ENCODE peak calls at places on chromosomes 11 and 22, in five cellular contexts. C, G, X, B and L are unnamed samples.

GRCh38 chr22:47623740-47624103 is 861.3 kb downstream of the TBC1D22A start:
- DNase-seq in C (no peak), G (no peak), X (no peak), B (no peak), L (no peak)

GRCh38 chr11:93236741-93237675 is 39.2 kb upstream of the SLC36A4 start:
- DNase-seq in C (peak; percentile 56), G (peak; percentile 54), X (peak; percentile 44), B (peak; percentile 57), L (peak; percentile 73)

GRCh38 chr11:10526974-10527918 is 13.7 kb downstream of the RNF141 start:
- DNase-seq in C (no peak), G (peak; percentile 66), X (peak; percentile 66), B (no peak), L (peak; percentile 58)

GRCh38 chr11:35458846-35459245 is 39.5 kb upstream of the SLC1A2 start:
- DNase-seq in C (no peak), G (no peak), X (no peak), B (no peak), L (peak; percentile 23)

GRCh38 chr11:75792997-75793800 is 21.8 kb upstream of the UVRAG start:
- DNase-seq in C (no peak), G (no peak), X (no peak), B (no peak), L (no peak)

GRCh38 chr11:72721689-72722049 is 30.5 kb downstream of the ARAP1 start:
- DNase-seq in C (peak; percentile 62), G (peak; percentile 68), X (no peak), B (peak; percentile 42), L (peak; percentile 57)

GRCh38 chr11:124069429-124070401 is 28.6 kb upstream of the OR10G7 start:
- DNase-seq in C (peak; percentile 74), G (no peak), X (peak; percentile 50), B (peak; percentile 70), L (peak; percentile 77)

GRCh38 chr22:38655532-38656255 is 498 bp downstream of the FAM227A start:
- DNase-seq in C (peak; percentile 22), G (no peak), X (peak; percentile 9), B (peak; percentile 16), L (peak; percentile 32)

GRCh38 chr11:27291302-27291889 is 71.6 kb downstream of the CCDC34 start:
- DNase-seq in C (no peak), G (no peak), X (no peak), B (no peak), L (peak; percentile 13)

GRCh38 chr22:37981282-37982011 is 2.9 kb downstream of the SOX10 start:
- DNase-seq in C (no peak), G (no peak), X (no peak), B (no peak), L (no peak)

GRCh38 chr22:48415535-48415934 is 1412.1 kb downstream of the BRD1 start:
- DNase-seq in C (no peak), G (no peak), X (no peak), B (no peak), L (no peak)

GRCh38 chr11:127126956-127127355 is 126.4 kb upstream of the KIRREL3 start:
- DNase-seq in C (no peak), G (no peak), X (no peak), B (no peak), L (no peak)

GRCh38 chr11:77821349-77821851 is 456 bp downstream of the AAMDC start:
- DNase-seq in C (peak; percentile 58), G (peak; percentile 25), X (peak; percentile 40), B (peak; percentile 51), L (peak; percentile 52)

GRCh38 chr11:115153135-115153534 is 351.1 kb downstream of the CADM1 start:
- DNase-seq in C (no peak), G (no peak), X (peak; percentile 33), B (no peak), L (peak; percentile 48)

GRCh38 chr11:81644239-81644840 is 1089.3 kb downstream of the FAM181B start:
- DNase-seq in C (peak; percentile 54), G (no peak), X (peak; percentile 23), B (peak; percentile 43), L (peak; percentile 75)

GRCh38 chr11:102776454-102776853 is 4.0 kb downstream of the MMP10 start:
- DNase-seq in C (no peak), G (no peak), X (no peak), B (no peak), L (no peak)

GRCh38 chr11:44179173-44179572 is 83.7 kb downstream of the EXT2 start:
- DNase-seq in C (no peak), G (no peak), X (peak; percentile 15), B (no peak), L (peak; percentile 30)

GRCh38 chr11:98565311-98565710 is 455.4 kb upstream of the CNTN5 start:
- DNase-seq in C (no peak), G (no peak), X (no peak), B (no peak), L (no peak)

GRCh38 chr11:124863137-124863825 is 2.0 kb upstream of the ROBO3 start:
- DNase-seq in C (peak; percentile 50), G (no peak), X (peak; percentile 35), B (peak; percentile 38), L (peak; percentile 40)

GRCh38 chr22:44545773-44546172 is 47.7 kb upstream of the RTL6 start:
- DNase-seq in C (no peak), G (no peak), X (no peak), B (no peak), L (no peak)

GRCh38 chr22:32097018-32097417 is 54.0 kb downstream of the SLC5A1 start:
- DNase-seq in C (no peak), G (no peak), X (no peak), B (no peak), L (no peak)

GRCh38 chr11:36109850-36110606 is 166.2 kb downstream of the LDLRAD3 start:
- DNase-seq in C (peak; percentile 74), G (no peak), X (no peak), B (peak; percentile 38), L (no peak)

GRCh38 chr11:65356394-65356972 is 1.9 kb downstream of the TIGD3 start:
- DNase-seq in C (no peak), G (no peak), X (no peak), B (no peak), L (no peak)

GRCh38 chr22:22375586-22376351 is 131.2 kb downstream of the VPREB1 start:
- DNase-seq in C (no peak), G (no peak), X (no peak), B (no peak), L (no peak)

DNA sequence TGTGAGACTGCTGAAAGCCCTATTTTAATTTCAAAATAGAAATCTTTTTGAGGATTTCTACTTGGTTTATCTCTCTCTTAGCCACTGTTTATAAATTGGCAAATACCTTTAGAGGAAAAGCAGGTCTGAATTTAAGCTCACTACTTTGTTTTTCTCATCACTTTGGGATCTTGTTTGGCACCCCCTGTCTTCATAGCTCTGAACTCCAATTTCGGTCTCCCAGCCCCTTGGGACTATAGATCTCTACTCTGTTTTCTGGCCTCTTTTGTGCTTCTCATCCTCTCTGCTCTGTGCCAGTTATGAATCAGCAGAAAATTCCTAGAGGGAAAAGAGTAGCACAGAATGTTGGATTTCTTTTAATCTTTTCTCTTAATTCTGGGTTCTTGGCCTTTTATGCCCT is 118.3 kb downstream of the CYP2R1 start:
- DNase-seq in C (peak; percentile 30), G (no peak), X (peak; percentile 0), B (peak; percentile 37), L (peak; percentile 26)
- TF ChIP-seq CTCF in C (peak; percentile 26), G (no peak), X (no peak), B (peak; percentile 32), L (peak; percentile 53)

DNA sequence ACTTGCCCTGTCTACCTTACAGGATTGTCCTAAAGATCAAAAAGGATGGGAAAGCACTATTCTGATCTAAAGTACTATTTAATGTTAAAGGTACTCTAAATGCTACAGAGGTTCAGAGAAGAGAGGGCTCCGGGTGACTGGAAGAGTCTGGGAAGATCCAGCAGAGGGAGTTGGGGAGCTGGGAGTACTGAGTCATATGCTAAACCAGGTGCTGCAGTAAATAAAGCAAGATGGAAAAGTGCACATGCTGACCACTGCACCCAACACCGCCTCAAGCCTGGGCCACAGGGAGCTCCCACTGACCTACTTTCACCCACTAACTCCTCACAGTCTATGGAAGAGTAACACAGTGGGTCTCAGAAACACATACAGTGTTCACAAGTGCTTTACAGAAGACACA is 49.3 kb downstream of the WT1 start:
- DNase-seq in C (peak; percentile 75), G (no peak), X (peak; percentile 41), B (peak; percentile 81), L (peak; percentile 75)
- TF ChIP-seq CTCF in C (peak; percentile 83), G (no peak), X (peak; percentile 37), B (peak; percentile 84), L (peak; percentile 80)

DNA sequence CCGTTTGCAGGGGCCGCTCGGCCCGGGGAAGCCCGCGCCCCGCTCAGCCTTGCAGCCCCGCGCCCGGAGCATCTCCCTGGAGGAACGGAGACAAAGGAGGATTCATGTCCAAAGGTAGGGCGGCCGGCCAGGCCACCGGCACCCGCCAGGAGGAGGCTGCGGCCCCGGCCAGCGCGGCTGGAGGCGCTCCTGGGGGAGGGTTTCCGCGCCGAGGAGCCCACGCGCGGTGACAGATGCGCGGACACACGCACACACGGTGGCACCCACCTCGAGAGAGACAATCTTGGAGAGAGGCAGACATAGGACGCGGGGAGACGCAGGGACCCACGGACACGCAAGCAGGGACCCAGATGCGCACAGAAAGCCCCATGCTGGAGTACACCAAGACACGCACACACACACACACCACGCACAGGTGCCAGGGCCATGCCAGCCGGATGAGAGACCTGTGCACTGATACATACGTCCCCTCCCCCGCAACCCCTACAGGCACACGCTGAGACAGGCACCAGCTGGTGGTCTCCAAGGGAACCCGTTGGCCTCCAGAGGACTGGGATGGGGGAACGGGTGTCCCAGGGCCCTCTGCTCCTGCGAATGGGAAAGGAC is 7.8 kb downstream of the SEPTIN3 start:
- DNase-seq in C (no peak), G (no peak), X (no peak), B (no peak), L (no peak)
- TF ChIP-seq CTCF in C (no peak), G (no peak), X (no peak), B (no peak), L (no peak)

GRCh38 chr11:107898270-107898669 is 30.0 kb upstream of the RAB39A start:
- DNase-seq in C (peak; percentile 66), G (peak; percentile 5), X (peak; percentile 63), B (peak; percentile 72), L (peak; percentile 85)
- TF ChIP-seq CTCF in C (peak; percentile 63), G (peak; percentile 65), X (peak; percentile 71), B (peak; percentile 73), L (peak; percentile 79)

DNA sequence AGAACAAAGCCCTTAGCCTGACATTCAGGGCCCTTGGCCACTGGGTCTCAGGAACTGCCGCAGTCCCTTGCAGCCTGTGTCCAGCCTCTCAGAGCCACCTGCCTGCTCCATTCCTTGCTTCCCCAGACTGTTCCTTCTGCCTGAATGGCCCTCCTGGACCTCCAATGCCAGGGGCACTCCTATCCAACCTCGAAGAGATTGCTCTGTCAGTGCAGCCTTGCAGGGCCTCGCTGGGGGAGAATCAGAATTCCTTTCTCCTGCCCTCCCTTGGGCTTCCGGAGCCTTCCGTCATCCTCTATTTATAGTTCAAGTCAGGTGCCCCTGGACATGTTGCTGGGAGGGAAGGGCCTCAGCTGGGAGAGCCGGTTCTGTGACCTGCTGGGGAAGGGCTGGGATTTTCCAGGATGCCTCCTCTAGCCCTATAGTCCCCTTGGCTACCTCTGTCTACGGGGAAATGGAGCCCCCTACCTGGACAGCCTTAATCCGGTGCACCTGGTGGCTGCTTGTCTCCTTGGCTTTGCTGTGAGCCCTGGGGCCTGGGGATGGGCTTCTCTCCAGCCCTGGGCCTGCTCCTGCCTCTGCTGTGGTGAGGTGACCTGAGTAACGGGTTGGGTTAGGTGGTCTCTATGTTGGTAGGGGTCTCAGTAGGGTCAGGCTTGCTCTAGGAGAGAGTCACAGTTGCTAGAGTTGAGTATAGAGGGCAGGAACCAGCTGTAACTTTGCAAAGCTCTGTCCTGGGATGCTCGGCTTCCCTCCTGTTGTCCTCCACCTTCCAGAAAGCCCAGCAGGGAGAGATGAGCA is 45.9 kb upstream of the SYT7 start:
- DNase-seq in C (peak; percentile 40), G (peak; percentile 91), X (peak; percentile 36), B (peak; percentile 45), L (peak; percentile 64)
- TF ChIP-seq CTCF in C (no peak), G (peak; percentile 51), X (no peak), B (no peak), L (no peak)

GRCh38 chr22:26170795-26171194 is 1.5 kb downstream of the SEZ6L start:
- DNase-seq in C (no peak), G (no peak), X (no peak), B (no peak), L (no peak)
- TF ChIP-seq CTCF in C (no peak), G (no peak), X (no peak), B (no peak), L (no peak)